ENCODE peak calls at places on chromosomes 3 and 15, in five cellular contexts. K, U, C, F and E are unnamed samples.

GRCh38 chr15:64776402-64776786 is 1.0 kb upstream of the RBPMS2 start:
- DNase-seq in U (no peak), K (no peak), F (no peak), C (no peak), E (no peak)

GRCh38 chr3:41693799-41694198 is 268.1 kb downstream of the ULK4 start:
- DNase-seq in C (no peak), F (no peak), K (no peak), U (no peak), E (no peak)

GRCh38 chr3:65595997-65596300 is 442.8 kb downstream of the MAGI1 start:
- DNase-seq in K (no peak), C (no peak), F (no peak), U (no peak), E (no peak)

GRCh38 chr15:93980149-93980911 is 251.0 kb upstream of the MCTP2 start:
- DNase-seq in U (no peak), F (no peak), C (no peak), K (no peak), E (no peak)

GRCh38 chr15:32750981-32751380 is 33.2 kb downstream of the GREM1 start:
- DNase-seq in C (no peak), K (no peak), U (no peak), F (no peak), E (no peak)

GRCh38 chr3:122800838-122801237 is 6.0 kb downstream of the SLC49A4 start:
- DNase-seq in F (no peak), C (no peak), K (no peak), U (no peak), E (peak; percentile 53)

GRCh38 chr15:28018291-28019044 is 80.6 kb downstream of the OCA2 start:
- DNase-seq in U (no peak), C (no peak), K (no peak), F (no peak), E (no peak)

GRCh38 chr3:94101860-94102259 is 39.0 kb downstream of the NSUN3 start:
- DNase-seq in C (no peak), K (no peak), U (peak; percentile 2), F (no peak), E (no peak)

GRCh38 chr15:100897873-100898490 is 18.4 kb downstream of the ALDH1A3 start:
- DNase-seq in U (no peak), F (no peak), K (no peak), C (no peak), E (no peak)

GRCh38 chr15:91710072-91710471 is 143.4 kb upstream of the SLCO3A1 start:
- DNase-seq in K (no peak), F (peak; percentile 71), U (no peak), C (peak; percentile 20), E (no peak)